ENCODE peak calls at places on chromosomes 5 and 9, in four cellular contexts. I, E, S and Y are unnamed samples.

GRCh38 chr9:3099601-3100000 is 255.7 kb upstream of the PUM3 start:
- DNase-seq in I (no peak), E (no peak), S (no peak), Y (no peak)

GRCh38 chr5:76604838-76605237 is 18.4 kb downstream of the F2RL2 start:
- DNase-seq in I (no peak), E (no peak), S (no peak), Y (no peak)

GRCh38 chr5:143403607-143404415 is at the start of gene NR3C1:
- DNase-seq in I (peak; percentile 91), E (peak; percentile 84), S (peak; percentile 81), Y (peak; percentile 87)

GRCh38 chr5:78886650-78887230 is 98.4 kb downstream of the ARSB start:
- DNase-seq in I (no peak), E (no peak), S (no peak), Y (no peak)

GRCh38 chr9:120436937-120437592 is 142.9 kb downstream of the CDK5RAP2 start:
- DNase-seq in I (no peak), E (no peak), S (no peak), Y (peak; percentile 65)

GRCh38 chr5:95959964-95960801 is 1.5 kb downstream of the ELL2 start:
- DNase-seq in I (peak; percentile 77), E (peak; percentile 40), S (no peak), Y (peak; percentile 54)

GRCh38 chr9:131420913-131421312 is 27.0 kb downstream of the PRRC2B start:
- DNase-seq in I (no peak), E (peak; percentile 26), S (no peak), Y (peak; percentile 58)

GRCh38 chr9:16236326-16236725 is 634.1 kb downstream of the BNC2 start:
- DNase-seq in I (no peak), E (no peak), S (no peak), Y (peak; percentile 94)

GRCh38 chr5:25119654-25120053 is 474.9 kb upstream of the CDH10 start:
- DNase-seq in I (no peak), E (no peak), S (no peak), Y (no peak)

GRCh38 chr9:120303519-120303918 is 276.4 kb downstream of the CDK5RAP2 start:
- DNase-seq in I (no peak), E (no peak), S (no peak), Y (no peak)

GRCh38 chr9:110579763-110580255 is 268 bp upstream of the SVEP1 start:
- DNase-seq in I (no peak), E (peak; percentile 21), S (no peak), Y (peak; percentile 27)

GRCh38 chr5:125484272-125485002 is 738.0 kb upstream of the ZNF608 start:
- DNase-seq in I (peak; percentile 80), E (peak; percentile 77), S (peak; percentile 64), Y (peak; percentile 99)

GRCh38 chr5:163248333-163248732 is 189.1 kb upstream of the CCNG1 start:
- DNase-seq in I (no peak), E (peak; percentile 24), S (no peak), Y (no peak)

GRCh38 chr5:57825026-57825683 is 342.5 kb upstream of the ACTBL2 start:
- DNase-seq in I (no peak), E (no peak), S (no peak), Y (peak; percentile 59)

GRCh38 chr9:125166762-125167161 is 22.8 kb downstream of the PPP6C start:
- DNase-seq in I (no peak), E (no peak), S (no peak), Y (no peak)

GRCh38 chr5:74622122-74622521 is 18.4 kb downstream of the ENC1 start:
- DNase-seq in I (no peak), E (no peak), S (no peak), Y (no peak)

GRCh38 chr9:136081113-136081825 is 13.8 kb downstream of the NACC2 start:
- DNase-seq in I (no peak), E (peak; percentile 34), S (no peak), Y (peak; percentile 44)

GRCh38 chr9:135554718-135555117 is 6.8 kb upstream of the PAEP start:
- DNase-seq in I (no peak), E (no peak), S (no peak), Y (peak; percentile 80)

GRCh38 chr5:121144764-121145163 is 680.7 kb downstream of the PRR16 start:
- DNase-seq in I (no peak), E (no peak), S (no peak), Y (peak; percentile 61)

GRCh38 chr5:178224403-178224802 is 8.2 kb downstream of the PHYKPL start:
- DNase-seq in I (no peak), E (no peak), S (no peak), Y (no peak)